ENCODE peak calls at places on chromosomes 5 and 9, in four cellular contexts. W, K, V and X are unnamed samples.

GRCh38 chr5:57858905-57859304 is 376.3 kb upstream of the ACTBL2 start:
- DNase-seq in W (no peak), K (peak), V (no peak), X (no peak)

GRCh38 chr9:33024126-33024965 is 727 bp upstream of the DNAJA1 start:
- DNase-seq in W (peak), K (peak), V (peak), X (peak)

GRCh38 chr5:7017004-7017770 is 304.0 kb downstream of the TENT4A start:
- DNase-seq in W (no peak), K (no peak), V (no peak), X (no peak)

GRCh38 chr9:34961574-34962480 is 3.7 kb downstream of the PHF24 start:
- DNase-seq in W (peak), K (peak), V (no peak), X (peak)

GRCh38 chr5:178398856-178399722 is 166.5 kb upstream of the PHYKPL start:
- DNase-seq in W (no peak), K (no peak), V (no peak), X (peak)

GRCh38 chr5:125342938-125343401 is 596.5 kb upstream of the ZNF608 start:
- DNase-seq in W (no peak), K (peak), V (no peak), X (no peak)

GRCh38 chr5:172901788-172902496 is 57.3 kb upstream of the RPL26L1 start:
- DNase-seq in W (peak), K (peak), V (no peak), X (peak)

GRCh38 chr5:143401846-143402463 is 1.5 kb downstream of the NR3C1 start:
- DNase-seq in W (peak), K (no peak), V (no peak), X (peak)

GRCh38 chr5:124891179-124891578 is 144.7 kb upstream of the ZNF608 start:
- DNase-seq in W (no peak), K (no peak), V (no peak), X (no peak)

GRCh38 chr5:36090033-36090432 is 23.4 kb upstream of the UGT3A2 start:
- DNase-seq in W (peak), K (peak), V (peak), X (peak)

GRCh38 chr9:117414906-117415583 is at the start of gene ASTN2:
- DNase-seq in W (no peak), K (no peak), V (no peak), X (no peak)

GRCh38 chr9:6632516-6633328 is 12.8 kb downstream of the GLDC start:
- DNase-seq in W (no peak), K (no peak), V (peak), X (peak)

GRCh38 chr5:74394543-74394923 is 246.0 kb downstream of the ENC1 start:
- DNase-seq in W (no peak), K (no peak), V (peak), X (peak)

GRCh38 chr9:114348906-114349482 is 19.3 kb downstream of the ORM2 start:
- DNase-seq in W (peak), K (peak), V (peak), X (peak)

GRCh38 chr5:168642019-168642418 is 62.9 kb upstream of the PANK3 start:
- DNase-seq in W (no peak), K (no peak), V (no peak), X (no peak)

GRCh38 chr9:91192785-91193657 is 168.7 kb downstream of the AUH start:
- DNase-seq in W (peak), K (peak), V (peak), X (peak)

GRCh38 chr5:139733289-139733688 is 62.3 kb upstream of the PSD2 start:
- DNase-seq in W (no peak), K (no peak), V (no peak), X (no peak)

GRCh38 chr5:173736374-173736773 is 119.9 kb upstream of the BOD1 start:
- DNase-seq in W (no peak), K (no peak), V (peak), X (peak)

GRCh38 chr9:35826071-35826701 is 2.3 kb downstream of the FAM221B start:
- DNase-seq in W (peak), K (peak), V (peak), X (peak)

GRCh38 chr5:126692971-126693370 is 84.0 kb upstream of the LMNB1 start:
- DNase-seq in W (no peak), K (no peak), V (no peak), X (no peak)

GRCh38 chr9:20884985-20885593 is 146.4 kb downstream of the HACD4 start:
- DNase-seq in W (peak), K (peak), V (peak), X (peak)

GRCh38 chr9:105828171-105828570 is 133.8 kb downstream of the TMEM38B start:
- DNase-seq in W (no peak), K (no peak), V (no peak), X (no peak)

GRCh38 chr5:139446956-139447779 is 7.8 kb upstream of the DNAJC18 start:
- DNase-seq in W (no peak), K (peak), V (no peak), X (no peak)

GRCh38 chr5:130136300-130136699 is 232.0 kb downstream of the CHSY3 start:
- DNase-seq in W (no peak), K (peak), V (no peak), X (no peak)

GRCh38 chr5:134769206-134769605 is 10.6 kb downstream of the DDX46 start:
- DNase-seq in W (peak), K (peak), V (no peak), X (no peak)

GRCh38 chr5:127280494-127281220 is 9.9 kb upstream of the MEGF10 start:
- DNase-seq in W (no peak), K (no peak), V (no peak), X (peak)

GRCh38 chr9:19809422-19810269 is 20.8 kb upstream of the SLC24A2 start:
- DNase-seq in W (peak), K (no peak), V (no peak), X (no peak)

GRCh38 chr9:87148391-87149237 is 201.3 kb upstream of the GAS1 start:
- DNase-seq in W (peak), K (peak), V (no peak), X (peak)

GRCh38 chr9:28073278-28073677 is 500.0 kb upstream of the C9orf72 start:
- DNase-seq in W (peak), K (peak), V (peak), X (peak)

GRCh38 chr5:67248703-67249589 is 52.3 kb upstream of the CD180 start:
- DNase-seq in W (no peak), K (peak), V (peak), X (no peak)

GRCh38 chr5:179559280-179560252 is 9.2 kb downstream of the RUFY1 start:
- DNase-seq in W (peak), K (peak), V (peak), X (peak)

GRCh38 chr9:114180701-114181582 is 25.6 kb downstream of the COL27A1 start:
- DNase-seq in W (no peak), K (peak), V (no peak), X (peak)

GRCh38 chr9:129712595-129713524 is 40.0 kb downstream of the PTGES start:
- DNase-seq in W (no peak), K (peak), V (no peak), X (peak)

GRCh38 chr5:7878381-7878873 is 9.5 kb downstream of the MTRR start:
- DNase-seq in W (peak), K (peak), V (no peak), X (no peak)

GRCh38 chr9:18360005-18360404 is 113.9 kb upstream of the ADAMTSL1 start:
- DNase-seq in W (no peak), K (no peak), V (no peak), X (no peak)